ENCODE peak calls at places on chromosomes 11 and 22, in four cellular contexts. One of them, this sample, is unnamed. For H3K4me1, the result is how much of the 10 kb centered on the place peaks cover.

GRCh38 chr22:25370322-25370721 is 150.9 kb downstream of the CRYBB2 start:
- DNase-seq in right lobe of liver: no peak
- DNase-seq in H1: no peak
- DNase-seq in colonic mucosa: no peak
- DNase-seq in this sample: no peak

GRCh38 chr22:43820671-43821305 is 8.7 kb upstream of the EFCAB6 start:
- DNase-seq in right lobe of liver: no peak
- DNase-seq in H1: peak
- DNase-seq in colonic mucosa: no peak
- DNase-seq in this sample: peak

GRCh38 chr11:59668188-59668949 is 468 bp downstream of the PATL1 start:
- DNase-seq in colonic mucosa: peak
- DNase-seq in right lobe of liver: peak
- DNase-seq in H1: peak
- DNase-seq in this sample: peak

GRCh38 chr22:39926175-39927152 is 25.6 kb downstream of the GRAP2 start:
- DNase-seq in colonic mucosa: peak
- DNase-seq in right lobe of liver: no peak
- DNase-seq in H1: no peak
- DNase-seq in this sample: no peak

GRCh38 chr11:110728476-110728875 is 16.2 kb upstream of the ARHGAP20 start:
- DNase-seq in H1: no peak
- DNase-seq in colonic mucosa: no peak
- DNase-seq in right lobe of liver: no peak
- DNase-seq in this sample: no peak

GRCh38 chr11:105799728-105800462 is 190.0 kb downstream of the GRIA4 start:
- DNase-seq in colonic mucosa: no peak
- DNase-seq in H1: no peak
- DNase-seq in right lobe of liver: no peak
- DNase-seq in this sample: no peak

GRCh38 chr11:132099692-132100091 is 729.3 kb downstream of the NTM start:
- DNase-seq in colonic mucosa: no peak
- DNase-seq in right lobe of liver: no peak
- DNase-seq in H1: peak
- DNase-seq in this sample: peak

GRCh38 chr22:18954333-18954732 is 18.2 kb upstream of the PRODH start:
- DNase-seq in colonic mucosa: peak
- DNase-seq in H1: peak
- DNase-seq in right lobe of liver: peak
- DNase-seq in this sample: peak

GRCh38 chr11:69102732-69103615 is 52.8 kb upstream of the SMIM38 start:
- DNase-seq in colonic mucosa: no peak
- DNase-seq in right lobe of liver: no peak
- DNase-seq in H1: no peak
- DNase-seq in this sample: no peak

GRCh38 chr11:92687724-92688123 is 281.7 kb upstream of the MTNR1B start:
- DNase-seq in right lobe of liver: no peak
- DNase-seq in colonic mucosa: no peak
- DNase-seq in H1: no peak
- DNase-seq in this sample: no peak

GRCh38 chr11:122168218-122168617 is 52.2 kb upstream of the BLID start:
- DNase-seq in right lobe of liver: no peak
- DNase-seq in H1: no peak
- DNase-seq in colonic mucosa: no peak
- DNase-seq in this sample: no peak

GRCh38 chr22:49405590-49405989 is 422.1 kb downstream of the BRD1 start:
- DNase-seq in H1: no peak
- DNase-seq in colonic mucosa: no peak
- DNase-seq in right lobe of liver: no peak
- DNase-seq in this sample: no peak

GRCh38 chr11:26992031-26992541 is 1.8 kb upstream of the FIBIN start:
- DNase-seq in colonic mucosa: no peak
- DNase-seq in H1: no peak
- DNase-seq in right lobe of liver: no peak
- DNase-seq in this sample: no peak

GRCh38 chr11:859394-860131 is 16.9 kb downstream of the TSPAN4 start:
- DNase-seq in colonic mucosa: peak
- DNase-seq in H1: no peak
- DNase-seq in right lobe of liver: no peak
- DNase-seq in this sample: peak

GRCh38 chr11:13984616-13985474 is 22.3 kb downstream of the SPON1 start:
- DNase-seq in right lobe of liver: no peak
- DNase-seq in colonic mucosa: no peak
- DNase-seq in H1: no peak
- DNase-seq in this sample: no peak

GRCh38 chr11:134742956-134743808 is 331.1 kb upstream of the B3GAT1 start:
- DNase-seq in H1: no peak
- DNase-seq in colonic mucosa: no peak
- DNase-seq in right lobe of liver: no peak
- DNase-seq in this sample: no peak

GRCh38 chr11:19474954-19475811 is 234.4 kb upstream of the E2F8 start:
- DNase-seq in colonic mucosa: no peak
- DNase-seq in H1: no peak
- DNase-seq in right lobe of liver: no peak
- DNase-seq in this sample: no peak

GRCh38 chr11:73330569-73331093 is 22.6 kb downstream of the ARHGEF17 start:
- DNase-seq in H1: no peak
- DNase-seq in right lobe of liver: no peak
- DNase-seq in colonic mucosa: no peak
- DNase-seq in this sample: no peak

GRCh38 chr22:19082793-19083192 is 39.4 kb downstream of the DGCR2 start:
- DNase-seq in right lobe of liver: peak
- DNase-seq in H1: no peak
- DNase-seq in colonic mucosa: no peak
- DNase-seq in this sample: no peak

GRCh38 chr11:58965246-58965985 is 26.1 kb downstream of the GLYATL1 start:
- DNase-seq in colonic mucosa: no peak
- DNase-seq in right lobe of liver: no peak
- DNase-seq in H1: no peak
- DNase-seq in this sample: no peak

GRCh38 chr22:21753374-21754111 is 17.9 kb upstream of the YPEL1 start:
- DNase-seq in H1: no peak
- DNase-seq in colonic mucosa: no peak
- DNase-seq in right lobe of liver: no peak
- DNase-seq in this sample: no peak

GRCh38 chr11:57484141-57484710 is 23.9 kb downstream of the RTN4RL2 start:
- DNase-seq in colonic mucosa: no peak
- DNase-seq in right lobe of liver: no peak
- DNase-seq in H1: no peak
- DNase-seq in this sample: no peak

GRCh38 chr22:39665661-39666431 is 95.3 kb downstream of the CACNA1I start:
- DNase-seq in colonic mucosa: no peak
- DNase-seq in right lobe of liver: no peak
- DNase-seq in H1: no peak
- DNase-seq in this sample: no peak

GRCh38 chr22:35140879-35141745 is 75.2 kb downstream of the ISX start:
- DNase-seq in H1: peak
- DNase-seq in right lobe of liver: no peak
- DNase-seq in colonic mucosa: peak
- DNase-seq in this sample: no peak

GRCh38 chr11:27505781-27506180 is 788 bp downstream of the LIN7C start:
- DNase-seq in right lobe of liver: no peak
- DNase-seq in colonic mucosa: no peak
- DNase-seq in H1: no peak
- DNase-seq in this sample: no peak

GRCh38 chr11:66017354-66017753 is 5.5 kb downstream of the CST6 start:
- DNase-seq in colonic mucosa: no peak
- DNase-seq in right lobe of liver: no peak
- DNase-seq in H1: no peak
- DNase-seq in this sample: no peak

GRCh38 chr11:36452987-36453386 is 57.1 kb downstream of the TRAF6 start:
- DNase-seq in H1: no peak
- DNase-seq in colonic mucosa: no peak
- DNase-seq in right lobe of liver: no peak
- DNase-seq in this sample: no peak

GRCh38 chr11:3177931-3178330 is 12.8 kb upstream of the OSBPL5 start:
- DNase-seq in H1: no peak
- DNase-seq in colonic mucosa: no peak
- DNase-seq in right lobe of liver: no peak
- DNase-seq in this sample: no peak

GRCh38 chr11:2702771-2703486 is 3.1 kb upstream of the KCNQ1OT1 start:
- DNase-seq in right lobe of liver: no peak
- DNase-seq in colonic mucosa: no peak
- DNase-seq in H1: no peak
- DNase-seq in this sample: peak

GRCh38 chr11:1878134-1879031 is 13.3 kb downstream of the PRR33 start:
- DNase-seq in right lobe of liver: peak
- DNase-seq in H1: no peak
- DNase-seq in colonic mucosa: peak
- DNase-seq in this sample: peak

GRCh38 chr11:57798905-57799559 is 37.4 kb downstream of the CTNND1 start:
- DNase-seq in right lobe of liver: peak
- DNase-seq in H1: no peak
- DNase-seq in colonic mucosa: peak
- DNase-seq in this sample: peak

GRCh38 chr22:44680481-44680894 is 21.5 kb upstream of the PRR5 start:
- DNase-seq in colonic mucosa: no peak
- DNase-seq in H1: no peak
- DNase-seq in right lobe of liver: no peak
- DNase-seq in this sample: no peak

GRCh38 chr11:120316880-120317688 is 8.0 kb upstream of the TLCD5 start:
- DNase-seq in colonic mucosa: peak
- DNase-seq in H1: no peak
- DNase-seq in right lobe of liver: no peak
- DNase-seq in this sample: peak

GRCh38 chr11:65719887-65720236 is 736 bp downstream of the RNASEH2C start:
- DNase-seq in right lobe of liver: no peak
- DNase-seq in H1: no peak
- DNase-seq in colonic mucosa: no peak
- DNase-seq in this sample: peak

GRCh38 chr22:30318773-30319419 is 7.8 kb downstream of the TBC1D10A start:
- DNase-seq in H1: no peak
- DNase-seq in right lobe of liver: no peak
- DNase-seq in colonic mucosa: no peak
- DNase-seq in this sample: no peak

GRCh38 chr22:30313527-30314385 is 13.0 kb downstream of the TBC1D10A start:
- DNase-seq in right lobe of liver: no peak
- DNase-seq in H1: no peak
- DNase-seq in colonic mucosa: no peak
- DNase-seq in this sample: no peak

GRCh38 chr22:30317778-30318177 is 9.0 kb downstream of the TBC1D10A start:
- DNase-seq in right lobe of liver: peak
- DNase-seq in colonic mucosa: no peak
- DNase-seq in H1: no peak
- DNase-seq in this sample: no peak

GRCh38 chr22:30314918-30315317 is 11.8 kb downstream of the TBC1D10A start:
- DNase-seq in H1: no peak
- DNase-seq in right lobe of liver: no peak
- DNase-seq in colonic mucosa: no peak
- DNase-seq in this sample: no peak

DNA sequence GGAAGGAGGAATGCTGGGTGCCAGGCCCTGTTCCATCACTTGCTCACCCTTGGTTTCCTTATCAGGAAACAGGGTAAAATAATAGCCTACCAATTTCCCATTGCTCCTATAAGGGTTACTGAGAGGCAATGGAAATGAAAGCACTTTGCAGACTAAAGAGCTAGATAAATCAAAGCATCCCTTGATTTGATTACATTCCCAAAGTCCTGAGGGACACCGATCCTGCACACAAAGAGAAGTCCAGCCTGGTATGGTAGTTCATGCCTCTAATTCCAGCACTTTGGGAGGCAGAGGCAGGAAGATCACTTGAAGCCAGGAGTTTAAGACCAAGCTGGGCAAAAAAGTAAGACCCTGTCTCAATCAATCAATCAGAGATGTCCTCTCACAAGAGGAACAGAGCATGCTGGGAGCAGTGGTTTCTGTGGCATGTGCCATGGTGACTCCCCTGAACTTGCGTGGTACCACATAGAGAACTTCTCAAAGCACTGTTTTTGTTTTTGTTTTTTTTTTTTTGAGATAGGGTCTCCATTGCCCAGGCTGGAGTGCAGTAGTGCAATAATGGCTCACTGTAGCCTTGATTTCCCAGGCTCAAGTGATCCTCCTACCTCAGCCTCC is 10.7 kb downstream of the TBC1D10A start:
- DNase-seq in H1: no peak
- DNase-seq in right lobe of liver: no peak
- DNase-seq in colonic mucosa: no peak
- DNase-seq in this sample: no peak
- H3K4me1 ChIP-seq in H1: under half
- H3K4me1 ChIP-seq in right lobe of liver: under half
- H3K4me1 ChIP-seq in colonic mucosa: under half
- H3K4me1 ChIP-seq in this sample: half or more

GRCh38 chr11:31689559-31689958 is 121.6 kb downstream of the PAX6 start:
- DNase-seq in right lobe of liver: no peak
- DNase-seq in colonic mucosa: no peak
- DNase-seq in H1: no peak
- DNase-seq in this sample: no peak
- TF ChIP-seq CTCF in right lobe of liver: no peak
- TF ChIP-seq CTCF in colonic mucosa: no peak
- TF ChIP-seq CTCF in H1: no peak
- TF ChIP-seq CTCF in this sample: no peak

DNA sequence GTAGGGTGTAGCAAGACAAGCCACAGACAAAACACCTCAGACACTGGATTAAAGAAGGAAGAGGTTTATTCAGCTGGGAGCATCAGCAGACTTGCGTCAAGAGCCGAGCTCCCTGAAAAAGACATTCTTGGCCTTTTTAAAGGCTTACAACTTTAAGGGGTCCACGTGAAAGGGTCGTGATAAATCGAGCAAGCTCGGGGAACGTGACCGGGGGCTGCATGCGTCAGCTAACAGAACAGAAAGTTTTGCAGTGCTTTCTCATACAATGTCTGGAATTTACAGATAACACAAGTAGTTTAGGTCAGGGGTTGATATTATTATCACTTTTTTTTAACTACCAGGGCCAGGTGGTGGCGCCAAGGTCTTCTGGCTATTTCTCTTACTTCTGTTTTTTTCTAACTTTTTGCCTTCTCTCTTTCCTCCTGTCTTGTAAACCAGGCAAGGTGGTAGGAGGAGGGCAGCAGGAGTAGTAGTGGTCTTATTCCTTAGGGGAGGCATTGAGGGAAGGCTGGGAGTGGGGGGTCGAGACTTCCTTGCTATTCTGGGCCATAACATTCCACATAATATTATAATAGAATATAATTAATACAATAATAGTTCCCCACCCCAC is 631 bp upstream of the ALDH3B1 start:
- DNase-seq in right lobe of liver: no peak
- DNase-seq in H1: no peak
- DNase-seq in colonic mucosa: no peak
- DNase-seq in this sample: no peak
- H3K27ac ChIP-seq in right lobe of liver: peak
- H3K27ac ChIP-seq in H1: no peak
- H3K27ac ChIP-seq in colonic mucosa: peak
- H3K27ac ChIP-seq in this sample: peak

GRCh38 chr22:30249049-30250038 is 2.8 kb upstream of the LIF start:
- DNase-seq in colonic mucosa: peak
- DNase-seq in right lobe of liver: no peak
- DNase-seq in H1: no peak
- DNase-seq in this sample: no peak
- H3K4me1 ChIP-seq in colonic mucosa: under half
- H3K4me1 ChIP-seq in right lobe of liver: under half
- H3K4me1 ChIP-seq in H1: under half
- H3K4me1 ChIP-seq in this sample: under half